ENCODE peak calls at places on chromosomes 7 and 10, in ten cellular contexts. B, J, K, G, Z, A, P, L, W and M are unnamed samples.

GRCh38 chr7:101953248-101953819 is 135.9 kb downstream of the CUX1 start:
- DNase-seq in L (no peak), W (no peak), J (peak), A (no peak), G (no peak), B (peak), Z (no peak), K (peak), P (no peak), M (peak)

GRCh38 chr7:107398161-107398560 is 71.7 kb upstream of the GPR22 start:
- DNase-seq in Z (no peak), J (no peak), B (no peak), K (no peak), P (no peak), L (no peak), G (no peak), W (no peak), A (no peak), M (no peak)

GRCh38 chr7:16926283-16926682 is 44.5 kb upstream of the AGR3 start:
- DNase-seq in J (peak), K (peak), Z (no peak), B (no peak), A (no peak), W (no peak), G (no peak), P (peak), L (no peak), M (peak)

GRCh38 chr10:63128443-63128842 is 4.7 kb upstream of the NRBF2 start:
- DNase-seq in W (no peak), L (no peak), P (peak), J (no peak), G (no peak), A (no peak), Z (no peak), B (no peak), K (no peak), M (no peak)

GRCh38 chr10:11522821-11523245 is 88.6 kb downstream of the USP6NL start:
- DNase-seq in J (no peak), Z (no peak), P (no peak), W (no peak), B (no peak), K (no peak), G (no peak), A (no peak), L (no peak), M (no peak)

GRCh38 chr10:132437511-132437910 is 40.5 kb downstream of the PWWP2B start:
- DNase-seq in W (no peak), J (no peak), P (no peak), B (no peak), Z (no peak), L (no peak), A (no peak), K (no peak), G (no peak), M (no peak)

GRCh38 chr7:50662996-50663395 is 97.8 kb upstream of the DDC start:
- DNase-seq in Z (no peak), J (no peak), G (no peak), B (no peak), K (no peak), A (no peak), L (no peak), W (no peak), P (no peak), M (no peak)

GRCh38 chr10:132745971-132746370 is 40.0 kb downstream of the NKX6-2 start:
- DNase-seq in W (no peak), G (no peak), P (no peak), Z (no peak), K (no peak), J (no peak), L (no peak), B (no peak), A (no peak), M (no peak)

GRCh38 chr10:22518167-22518724 is 172.9 kb downstream of the SPAG6 start:
- DNase-seq in W (no peak), G (no peak), K (no peak), Z (no peak), A (no peak), P (no peak), L (no peak), J (no peak), B (no peak), M (no peak)

GRCh38 chr10:68155615-68156205 is 46.4 kb downstream of the MYPN start:
- DNase-seq in W (no peak), L (no peak), P (no peak), A (no peak), K (no peak), B (no peak), J (no peak), Z (no peak), G (no peak), M (no peak)

GRCh38 chr10:14146005-14146404 is 184.7 kb downstream of the FRMD4A start:
- DNase-seq in J (peak), P (no peak), L (no peak), W (no peak), B (no peak), K (peak), G (no peak), Z (no peak), A (no peak), M (peak)

GRCh38 chr10:59708816-59709471 is 706 bp downstream of the SLC16A9 start:
- DNase-seq in A (peak), P (peak), K (no peak), B (no peak), J (no peak), L (peak), W (peak), G (no peak), Z (no peak), M (no peak)

GRCh38 chr7:99143522-99143852 is 421 bp downstream of the SMURF1 start:
- DNase-seq in A (no peak), K (no peak), J (no peak), P (no peak), L (no peak), Z (no peak), B (no peak), W (no peak), G (no peak), M (no peak)

GRCh38 chr10:15714847-15715246 is 4.9 kb downstream of the ITGA8 start:
- DNase-seq in P (no peak), G (no peak), J (no peak), Z (no peak), A (no peak), L (no peak), K (no peak), W (no peak), B (no peak), M (no peak)

GRCh38 chr10:126972622-126973414 is 67.6 kb downstream of the DOCK1 start:
- DNase-seq in W (no peak), P (peak), K (peak), B (peak), L (no peak), A (no peak), G (no peak), J (peak), Z (no peak), M (peak)

GRCh38 chr10:10598297-10598696 is 419.4 kb upstream of the CELF2 start:
- DNase-seq in A (no peak), G (no peak), Z (no peak), B (no peak), P (no peak), J (no peak), W (no peak), L (no peak), K (no peak), M (no peak)

GRCh38 chr10:93541402-93542357 is 24.8 kb upstream of the FFAR4 start:
- DNase-seq in B (no peak), K (peak), P (no peak), J (peak), W (no peak), Z (no peak), A (peak), G (no peak), L (peak), M (peak)

GRCh38 chr7:143042159-143042820 is 9.9 kb upstream of the OR6V1 start:
- DNase-seq in Z (no peak), L (no peak), B (no peak), W (no peak), G (no peak), K (no peak), P (no peak), J (no peak), A (no peak), M (peak)

GRCh38 chr10:132369636-132370185 is 27.3 kb upstream of the PWWP2B start:
- DNase-seq in L (no peak), G (no peak), A (no peak), J (no peak), W (no peak), K (no peak), B (no peak), P (no peak), Z (no peak), M (no peak)

GRCh38 chr10:45253183-45253914 is 62.1 kb downstream of the OR13A1 start:
- DNase-seq in L (no peak), G (no peak), W (no peak), A (no peak), P (no peak), K (no peak), Z (no peak), B (no peak), J (no peak), M (no peak)

GRCh38 chr7:138691166-138691565 is 10.0 kb downstream of the SVOPL start:
- DNase-seq in Z (no peak), A (no peak), L (no peak), J (no peak), P (no peak), K (no peak), B (no peak), G (no peak), W (no peak), M (no peak)

GRCh38 chr10:2990764-2991163 is 76.6 kb upstream of the PFKP start:
- DNase-seq in J (no peak), Z (no peak), G (no peak), K (no peak), B (no peak), L (no peak), P (no peak), W (no peak), A (no peak), M (no peak)

GRCh38 chr7:45647967-45648670 is 74.0 kb downstream of the ADCY1 start:
- DNase-seq in W (no peak), L (no peak), K (no peak), Z (no peak), A (no peak), B (no peak), G (no peak), P (no peak), J (no peak), M (no peak)

GRCh38 chr10:126423779-126424491 is 35.7 kb upstream of the ADAM12 start:
- DNase-seq in G (no peak), B (no peak), K (no peak), A (no peak), L (no peak), J (no peak), Z (no peak), P (peak), W (no peak), M (no peak)

GRCh38 chr7:70066844-70067243 is 468.6 kb downstream of the AUTS2 start:
- DNase-seq in A (no peak), J (no peak), B (no peak), G (no peak), P (no peak), L (no peak), K (no peak), W (no peak), Z (no peak), M (no peak)

GRCh38 chr7:149670288-149670687 is 103.1 kb downstream of the ZNF467 start:
- DNase-seq in K (peak), P (no peak), J (peak), Z (no peak), W (peak), G (no peak), L (no peak), A (no peak), B (no peak), M (no peak)

GRCh38 chr10:128053356-128053755 is 72.9 kb downstream of the MKI67 start:
- DNase-seq in A (no peak), G (no peak), P (no peak), L (no peak), W (no peak), J (no peak), Z (no peak), K (no peak), B (no peak), M (no peak)

GRCh38 chr10:103833731-103834365 is 21.5 kb downstream of the SH3PXD2A start:
- DNase-seq in Z (no peak), W (no peak), P (no peak), G (no peak), J (peak), K (no peak), L (peak), A (no peak), B (no peak), M (no peak)

GRCh38 chr10:80471009-80471408 is 16.9 kb downstream of the TSPAN14 start:
- DNase-seq in P (no peak), W (no peak), A (no peak), K (no peak), J (no peak), G (no peak), Z (no peak), L (no peak), B (no peak), M (no peak)

GRCh38 chr10:114174462-114175190 is 623 bp upstream of the CCDC186 start:
- DNase-seq in W (peak), K (no peak), A (no peak), L (peak), B (peak), G (no peak), J (peak), P (no peak), Z (no peak), M (peak)

GRCh38 chr7:154863766-154864530 is 139.0 kb downstream of the PAXIP1 start:
- DNase-seq in L (no peak), J (no peak), G (no peak), W (no peak), A (no peak), P (no peak), K (no peak), B (no peak), Z (no peak), M (no peak)

GRCh38 chr10:20708305-20708704 is 188.8 kb downstream of the NEBL start:
- DNase-seq in J (no peak), P (no peak), L (no peak), W (no peak), K (no peak), G (no peak), B (no peak), Z (no peak), A (no peak), M (no peak)

GRCh38 chr10:17910144-17910789 is 41.5 kb upstream of the SLC39A12 start:
- DNase-seq in Z (no peak), G (no peak), K (peak), P (peak), B (peak), J (peak), W (no peak), A (peak), L (peak), M (peak)

GRCh38 chr10:63192826-63193225 is 59.7 kb downstream of the NRBF2 start:
- DNase-seq in B (no peak), J (peak), Z (no peak), K (no peak), W (no peak), L (no peak), A (no peak), G (no peak), P (no peak), M (no peak)